ENCODE peak calls at places on chromosomes 1 and 21, in six cellular contexts. M is IMR-90, U is A549, H is HepG2, B is K562, Z is GM12878. O is an unnamed sample.

GRCh38 chr1:205921559-205921887 is 21.7 kb downstream of the SLC26A9 start:
- DNase-seq in U (no peak), Z (no peak), M (no peak), H (no peak), B (no peak), O (no peak)

GRCh38 chr1:246784621-246785535 is 60.7 kb downstream of the SCCPDH start:
- DNase-seq in M (peak; percentile 47), H (no peak), U (no peak), B (no peak), Z (no peak), O (no peak)

GRCh38 chr1:27548858-27549719 is 54.9 kb downstream of the AHDC1 start:
- DNase-seq in M (no peak), H (no peak), U (no peak), Z (no peak), B (no peak), O (no peak)

GRCh38 chr1:178942285-178943218 is 71.7 kb upstream of the ANGPTL1 start:
- DNase-seq in B (no peak), U (no peak), H (no peak), M (peak; percentile 62), Z (no peak), O (no peak)

GRCh38 chr1:2956571-2956970 is 64.7 kb upstream of the ACTRT2 start:
- DNase-seq in Z (no peak), H (no peak), M (no peak), U (no peak), B (no peak), O (no peak)

GRCh38 chr21:39004776-39005605 is 178.3 kb downstream of the PSMG1 start:
- DNase-seq in U (no peak), M (peak; percentile 26), B (no peak), Z (no peak), H (no peak), O (peak; percentile 83)

GRCh38 chr1:106768501-106768900 is 288.0 kb upstream of the PRMT6 start:
- DNase-seq in M (no peak), Z (no peak), U (no peak), B (no peak), H (no peak), O (no peak)

GRCh38 chr1:208179303-208179702 is 64.9 kb downstream of the PLXNA2 start:
- DNase-seq in Z (no peak), M (no peak), H (no peak), B (peak; percentile 46), U (peak; percentile 40), O (peak; percentile 67)

GRCh38 chr1:184215274-184215925 is 163.9 kb downstream of the TSEN15 start:
- DNase-seq in Z (no peak), M (no peak), B (no peak), U (no peak), H (no peak), O (peak; percentile 62)

GRCh38 chr1:203491664-203492485 is 2.1 kb upstream of the OPTC start:
- DNase-seq in Z (no peak), U (no peak), B (no peak), H (no peak), M (no peak), O (no peak)

GRCh38 chr1:64983110-64983509 is 16.8 kb upstream of the JAK1 start:
- DNase-seq in B (no peak), Z (no peak), H (peak; percentile 84), M (peak; percentile 71), U (peak; percentile 92), O (peak; percentile 61)

GRCh38 chr1:1777510-1777909 is 760 bp downstream of the NADK start:
- DNase-seq in H (no peak), M (no peak), B (no peak), U (no peak), Z (no peak), O (peak; percentile 47)

GRCh38 chr1:36890776-36891175 is 143.5 kb downstream of the GRIK3 start:
- DNase-seq in Z (no peak), H (no peak), B (no peak), U (no peak), M (no peak), O (no peak)

GRCh38 chr1:116428600-116428999 is 55.6 kb downstream of the ATP1A1 start:
- DNase-seq in B (no peak), M (no peak), Z (no peak), U (no peak), H (no peak), O (no peak)

GRCh38 chr1:62588000-62588399 is 9.3 kb upstream of the ANGPTL3 start:
- DNase-seq in B (no peak), H (no peak), Z (no peak), U (no peak), M (peak; percentile 57), O (no peak)

GRCh38 chr1:66552829-66553228 is 18.9 kb downstream of the SGIP1 start:
- DNase-seq in U (no peak), M (no peak), B (no peak), H (no peak), Z (no peak), O (no peak)

GRCh38 chr1:203643213-203644045 is 16.8 kb downstream of the ATP2B4 start:
- DNase-seq in H (no peak), U (no peak), B (no peak), M (peak; percentile 82), Z (no peak), O (no peak)

GRCh38 chr1:82160036-82160435 is 359.3 kb downstream of the ADGRL2 start:
- DNase-seq in H (no peak), B (no peak), M (peak; percentile 67), Z (no peak), U (peak; percentile 1), O (no peak)

GRCh38 chr1:90335566-90335965 is 340.7 kb downstream of the ZNF326 start:
- DNase-seq in Z (no peak), H (no peak), U (no peak), B (no peak), M (no peak), O (no peak)

GRCh38 chr1:23854568-23854967 is 13.5 kb downstream of the FUCA1 start:
- DNase-seq in U (no peak), B (peak; percentile 27), Z (no peak), H (peak; percentile 20), M (no peak), O (peak; percentile 32)

GRCh38 chr1:46530791-46531409 is 20.5 kb downstream of the KNCN start:
- DNase-seq in H (no peak), U (peak; percentile 26), B (no peak), M (no peak), Z (no peak), O (no peak)

GRCh38 chr1:46532095-46532494 is 19.4 kb downstream of the KNCN start:
- DNase-seq in U (no peak), M (no peak), H (no peak), Z (no peak), B (no peak), O (no peak)

GRCh38 chr1:46532498-46533178 is 18.8 kb downstream of the KNCN start:
- DNase-seq in U (peak; percentile 32), H (no peak), M (peak; percentile 36), B (peak; percentile 93), Z (no peak), O (peak; percentile 95)

GRCh38 chr1:46535063-46535462 is 16.4 kb downstream of the KNCN start:
- DNase-seq in B (peak; percentile 53), M (no peak), Z (no peak), U (peak; percentile 57), H (peak; percentile 54), O (peak; percentile 63)

GRCh38 chr1:46533179-46533864 is 18.1 kb downstream of the KNCN start:
- DNase-seq in Z (no peak), B (no peak), H (no peak), U (no peak), M (peak; percentile 26), O (peak; percentile 77)
- TF ChIP-seq SMC3 in Z (no peak), B (no peak), H (no peak), U (no peak), M (no peak), O (no peak)

GRCh38 chr21:44994016-44994365 is 54.2 kb downstream of the SLX9 start:
- DNase-seq in Z (no peak), U (no peak), H (no peak), B (no peak), M (no peak), O (no peak)
- TF ChIP-seq SMC3 in Z (no peak), U (no peak), H (no peak), B (no peak), M (no peak), O (no peak)

GRCh38 chr1:182143825-182144661 is 82.5 kb upstream of the ZNF648 start:
- DNase-seq in Z (no peak), U (no peak), B (no peak), M (peak; percentile 45), H (no peak), O (peak; percentile 29)

GRCh38 chr1:182143154-182143657 is 81.7 kb upstream of the ZNF648 start:
- DNase-seq in H (peak; percentile 71), M (peak; percentile 69), Z (peak; percentile 27), B (peak; percentile 89), U (peak; percentile 78), O (peak; percentile 75)

GRCh38 chr1:182146286-182146685 is 84.8 kb upstream of the ZNF648 start:
- DNase-seq in M (no peak), B (no peak), Z (no peak), U (no peak), H (no peak), O (no peak)

GRCh38 chr1:182149411-182149965 is 88.0 kb upstream of the ZNF648 start:
- DNase-seq in B (peak; percentile 55), U (peak; percentile 51), M (peak; percentile 73), Z (no peak), H (no peak), O (no peak)

DNA sequence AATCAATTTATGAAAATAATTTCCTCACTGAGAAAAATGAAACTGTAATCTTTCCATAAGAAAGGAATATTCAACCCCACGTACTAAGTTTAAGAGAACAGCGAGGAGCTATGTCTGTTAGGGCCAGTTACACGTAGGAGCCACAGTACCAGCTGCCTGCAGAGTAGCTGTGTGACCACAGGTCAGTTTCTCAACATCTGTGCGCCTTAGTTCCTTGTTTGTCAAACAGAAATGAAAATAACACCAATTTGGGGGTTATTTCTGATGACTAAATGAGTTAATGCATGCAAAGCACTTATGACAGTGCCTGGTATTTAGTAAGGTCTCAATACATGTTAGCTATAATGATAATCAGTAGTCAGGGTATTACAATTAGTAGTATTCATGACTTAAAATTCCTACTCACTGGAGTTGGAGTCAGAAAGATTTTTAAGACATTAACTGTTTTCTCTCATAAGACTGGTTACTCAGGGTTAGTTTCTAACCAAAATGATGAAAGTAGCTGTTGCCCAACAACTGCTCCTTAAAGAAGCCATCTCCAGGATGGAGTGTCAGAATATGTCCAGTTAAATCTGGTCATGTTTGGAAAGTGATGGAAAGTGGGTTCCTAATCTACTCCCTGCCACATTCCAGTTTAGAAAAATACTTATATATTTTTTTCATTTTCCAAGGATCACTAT is 85.8 kb upstream of the ZNF648 start:
- DNase-seq in B (no peak), H (no peak), U (no peak), M (no peak), Z (peak; percentile 60), O (no peak)
- TF ChIP-seq SMC3 in B (no peak), H (no peak), U (no peak), M (no peak), Z (no peak), O (no peak)

GRCh38 chr1:17097125-17097524 is 22.1 kb downstream of the PADI2 start:
- DNase-seq in M (no peak), Z (no peak), H (no peak), U (no peak), B (no peak), O (no peak)
- TF ChIP-seq SMC3 in M (no peak), Z (no peak), H (no peak), U (no peak), B (no peak), O (no peak)

DNA sequence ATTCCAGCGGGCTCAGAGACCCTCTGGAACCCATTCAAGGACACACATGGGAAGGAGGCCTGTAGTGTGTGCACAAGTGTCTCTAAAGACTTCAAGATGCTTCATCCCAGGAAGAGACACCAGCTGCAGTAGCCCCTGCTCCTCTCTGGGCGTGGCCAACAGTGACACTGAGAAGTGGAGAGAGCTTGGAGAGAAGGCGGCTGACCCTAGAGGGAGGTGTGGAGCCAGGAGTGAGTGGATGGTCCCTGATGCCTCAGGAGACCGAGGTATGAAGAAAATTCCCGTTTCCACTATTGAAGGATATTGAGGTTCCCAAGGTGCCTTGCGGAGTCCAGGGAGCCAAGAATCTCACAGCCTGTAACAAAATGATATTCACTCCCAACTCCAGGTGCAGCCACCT is 14.9 kb upstream of the TNNI1 start:
- DNase-seq in Z (no peak), U (peak; percentile 68), H (peak; percentile 36), M (peak; percentile 26), B (peak; percentile 49), O (no peak)
- TF ChIP-seq SMC3 in Z (no peak), U (no peak), H (no peak), M (no peak), B (no peak), O (no peak)